ENCODE peak calls at places on chromosome 9, in four cellular contexts. V is WTC11, Y is GM12878, H is K562. D is an unnamed sample.

GRCh38 chr9:131545003-131545785 is at the start of gene PRRT1B:
- DNase-seq in Y (no peak), H (no peak), V (peak), D (peak)

GRCh38 chr9:132488611-132489010 is 78.6 kb downstream of the CFAP77 start:
- DNase-seq in H (no peak), V (no peak), Y (no peak), D (no peak)

GRCh38 chr9:107174441-107174840 is 108.6 kb upstream of the RAD23B start:
- DNase-seq in Y (no peak), H (no peak), V (no peak), D (no peak)

GRCh38 chr9:98328141-98328540 is 72.7 kb upstream of the TBC1D2 start:
- DNase-seq in H (no peak), Y (no peak), V (no peak), D (no peak)

GRCh38 chr9:132673355-132673754 is 3.1 kb downstream of the GTF3C4 start:
- DNase-seq in H (peak), Y (no peak), V (no peak), D (peak)

GRCh38 chr9:131310833-131311554 is 21.5 kb downstream of the PLPP7 start:
- DNase-seq in V (no peak), Y (no peak), H (no peak), D (no peak)

GRCh38 chr9:78685471-78685870 is 388.5 kb downstream of the PSAT1 start:
- DNase-seq in Y (no peak), V (no peak), H (no peak), D (no peak)

GRCh38 chr9:133527444-133527920 is 2.7 kb upstream of the MYMK start:
- DNase-seq in H (no peak), Y (no peak), V (peak), D (no peak)

GRCh38 chr9:18857334-18857733 is 175.7 kb downstream of the SAXO1 start:
- DNase-seq in H (no peak), Y (no peak), V (no peak), D (no peak)

GRCh38 chr9:5851445-5851844 is 18.5 kb upstream of the ERMP1 start:
- DNase-seq in H (no peak), V (no peak), Y (peak), D (no peak)

GRCh38 chr9:114953917-114954316 is 23.5 kb upstream of the TNFSF8 start:
- DNase-seq in H (no peak), V (no peak), Y (no peak), D (no peak)

GRCh38 chr9:109372246-109372645 is 51.4 kb upstream of the EPB41L4B start:
- DNase-seq in V (no peak), Y (no peak), H (no peak), D (no peak)

GRCh38 chr9:7119612-7120011 is 361.8 kb downstream of the KDM4C start:
- DNase-seq in V (no peak), H (no peak), Y (no peak), D (no peak)

GRCh38 chr9:90441814-90442213 is 200.8 kb downstream of the DIRAS2 start:
- DNase-seq in H (no peak), V (no peak), Y (no peak), D (no peak)

GRCh38 chr9:5630038-5630507 is 1.2 kb downstream of the RIC1 start:
- DNase-seq in H (no peak), V (no peak), Y (no peak), D (peak)

DNA sequence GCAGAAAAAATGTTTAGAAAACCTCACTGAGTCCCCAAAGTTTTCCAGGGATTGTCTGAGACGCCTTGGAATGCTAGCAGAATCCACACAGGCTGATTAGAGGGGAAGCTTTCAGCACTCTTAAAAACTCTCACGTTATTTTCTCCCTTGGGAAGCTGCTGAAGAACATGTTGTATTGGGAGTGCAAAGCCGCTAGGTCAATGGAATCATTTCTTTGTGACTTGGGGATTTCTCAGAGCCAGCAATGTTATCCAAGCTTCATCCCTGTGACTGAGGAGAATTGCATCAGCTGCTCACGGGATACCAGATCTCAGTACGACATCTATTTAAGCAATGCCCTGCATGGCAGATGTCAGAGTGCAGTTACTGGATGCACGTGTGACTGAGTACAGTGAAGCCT is 426.4 kb upstream of the MPDZ start:
- DNase-seq in Y (no peak), H (no peak), V (no peak), D (no peak)
- TF ChIP-seq CBFB in Y (no peak), H (no peak), V (no peak), D (no peak)

DNA sequence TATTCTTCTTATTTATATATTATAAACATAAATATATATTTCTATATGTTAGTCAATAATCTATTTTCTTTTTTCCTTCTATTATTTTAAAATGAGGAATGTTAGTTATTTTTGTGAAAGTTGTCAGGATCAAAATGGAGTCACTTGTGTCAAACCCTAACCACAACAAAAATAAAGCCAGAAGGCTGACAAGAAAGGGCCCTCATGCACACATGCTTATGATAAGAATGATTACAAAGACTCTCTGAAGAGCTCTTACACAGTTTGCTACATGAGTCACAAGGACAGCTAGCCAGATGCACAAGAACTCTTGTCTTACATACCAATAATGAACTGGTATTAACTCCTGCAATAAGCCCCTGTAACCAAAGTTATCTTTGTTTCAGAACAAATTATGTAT is 64.7 kb downstream of the GGTA1 start:
- DNase-seq in V (no peak), H (no peak), Y (no peak), D (no peak)
- TF ChIP-seq TCF7 in V (no peak), H (no peak), Y (no peak), D (no peak)

GRCh38 chr9:127977877-127978647 is 2.7 kb downstream of the EEIG1 start:
- DNase-seq in V (peak), H (peak), Y (no peak), D (no peak)
- TF ChIP-seq CBFB in V (no peak), H (no peak), Y (no peak), D (no peak)

DNA sequence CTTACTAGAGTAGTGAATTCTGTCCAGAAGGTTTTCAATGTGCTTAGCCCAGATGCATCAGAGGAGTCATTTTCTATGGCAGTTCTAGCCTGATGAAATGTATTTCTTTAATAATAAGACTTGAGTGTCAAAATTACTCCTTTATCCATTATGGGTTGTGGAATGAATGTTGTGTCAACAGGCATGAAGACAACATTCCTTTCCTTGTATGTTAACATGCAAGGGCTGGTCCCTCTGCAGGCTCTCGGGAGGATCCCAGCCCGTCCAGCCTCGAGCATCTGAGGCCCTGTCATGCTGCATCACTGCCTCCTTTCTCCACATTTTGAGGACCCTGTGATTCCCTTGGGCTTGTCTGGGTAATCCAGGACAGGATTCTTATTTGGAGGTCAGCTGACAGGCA is 42.9 kb upstream of the FAM120AOS start:
- DNase-seq in V (no peak), H (no peak), Y (no peak), D (no peak)
- TF ChIP-seq TCF7 in V (no peak), H (no peak), Y (no peak), D (no peak)

GRCh38 chr9:85872444-85872843 is 68.5 kb upstream of the NAA35 start:
- DNase-seq in V (no peak), H (no peak), Y (no peak), D (no peak)

GRCh38 chr9:85871008-85871407 is 69.9 kb upstream of the NAA35 start:
- DNase-seq in H (no peak), V (no peak), Y (no peak), D (no peak)

DNA sequence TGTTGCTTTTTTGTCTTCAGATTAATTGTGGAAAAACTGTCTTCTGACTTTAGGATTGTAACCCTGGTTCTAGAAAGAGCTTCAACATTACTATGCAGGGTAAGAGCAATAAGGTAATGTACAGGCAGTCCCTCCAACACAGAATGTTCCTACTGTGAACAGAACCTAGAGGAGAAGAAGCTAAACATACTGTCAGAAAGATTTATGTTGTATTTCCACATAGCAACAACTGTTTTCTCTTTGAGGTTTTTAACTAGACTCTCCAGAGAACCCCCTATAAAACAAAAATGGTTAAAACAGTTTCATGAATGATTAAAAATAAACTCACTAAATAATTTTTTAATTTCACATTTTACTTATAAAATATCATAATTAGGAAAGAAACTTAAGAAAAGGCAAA is 64.3 kb upstream of the NAA35 start:
- DNase-seq in H (no peak), Y (no peak), V (no peak), D (no peak)
- TF ChIP-seq CBFB in H (no peak), Y (no peak), V (no peak), D (no peak)

GRCh38 chr9:137690939-137691647 is 72.3 kb downstream of the EHMT1 start:
- DNase-seq in V (no peak), H (no peak), Y (no peak), D (no peak)

GRCh38 chr9:137685886-137686420 is 67.1 kb downstream of the EHMT1 start:
- DNase-seq in V (no peak), H (no peak), Y (no peak), D (no peak)

GRCh38 chr9:137689745-137690529 is 71.1 kb downstream of the EHMT1 start:
- DNase-seq in V (no peak), H (no peak), Y (no peak), D (peak)

GRCh38 chr9:137688261-137688660 is 69.5 kb downstream of the EHMT1 start:
- DNase-seq in V (no peak), Y (no peak), H (no peak), D (no peak)

DNA sequence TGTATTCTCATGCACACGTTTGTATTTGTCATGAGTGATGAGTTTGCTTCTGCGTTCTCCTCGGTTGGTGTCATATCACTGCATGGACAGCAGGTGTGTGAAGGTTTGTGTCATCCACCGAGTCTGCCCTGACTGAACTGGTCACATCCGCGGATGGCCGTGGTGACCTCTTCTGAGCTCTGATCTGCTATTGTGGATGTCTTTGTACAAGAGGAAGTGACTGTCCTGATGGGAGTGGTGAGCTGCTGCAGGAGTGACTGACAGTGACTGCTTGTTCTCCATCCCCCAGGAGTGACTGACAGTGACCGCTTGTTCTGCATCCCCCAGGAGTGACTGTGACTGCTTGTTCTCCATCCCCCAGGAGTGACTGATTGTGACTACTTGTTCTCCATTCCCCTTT is 69.9 kb downstream of the EHMT1 start:
- DNase-seq in Y (no peak), H (no peak), V (no peak), D (peak)
- TF ChIP-seq TCF7 in Y (no peak), H (no peak), V (no peak), D (no peak)

DNA sequence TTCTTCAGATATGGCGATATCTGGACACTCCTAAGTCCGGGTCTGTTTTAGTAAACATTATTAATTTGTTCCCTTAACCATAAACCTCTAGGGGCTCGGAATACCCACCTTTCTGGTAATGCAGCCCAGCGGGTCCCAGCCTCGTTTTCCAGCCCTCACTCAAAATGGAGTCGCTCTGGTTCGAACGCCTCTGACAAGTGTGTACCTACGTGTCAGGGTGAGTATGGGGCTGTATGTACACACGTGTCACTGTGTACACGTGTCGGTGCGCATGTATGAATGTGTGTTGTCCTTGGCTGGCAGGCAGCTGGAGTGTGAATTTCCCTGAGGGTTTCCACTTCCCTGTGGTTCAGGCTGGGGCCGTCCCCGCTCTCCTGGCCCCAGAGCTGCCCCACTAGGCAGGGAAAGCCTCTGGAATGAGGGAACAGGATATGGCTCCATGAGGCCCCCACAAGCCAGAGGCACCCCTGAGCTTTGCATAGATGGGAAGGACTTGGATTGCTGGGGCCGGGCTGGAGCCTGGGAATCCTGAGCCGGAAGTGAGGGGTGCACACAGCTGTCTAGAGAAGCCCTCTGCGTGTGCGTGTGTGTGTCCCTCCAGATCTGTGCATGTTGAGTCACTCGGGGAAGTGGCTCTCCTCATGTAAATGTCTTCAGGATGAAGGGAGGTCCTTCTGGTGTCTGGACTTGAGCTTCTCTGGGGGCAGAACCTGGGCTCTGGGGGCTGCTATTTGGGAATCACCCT is 160.8 kb upstream of the IER5L start:
- DNase-seq in H (no peak), Y (no peak), V (no peak), D (no peak)
- TF ChIP-seq CBFB in H (no peak), Y (no peak), V (no peak), D (no peak)